ENCODE peak calls at places on chromosomes 6 and 20, in ten cellular contexts. Y is lower lobe of right lung, T is H1, D is fibroblast of lung, W is pancreas, N is psoas muscle, E is body of pancreas, M is ascending aorta, K is neural progenitor cell, Q is adrenal gland. V is an unnamed sample.

GRCh38 chr20:50992733-50993457 is 30.0 kb downstream of the KCNG1 start:
- DNase-seq in Y (no peak), T (peak; percentile 66), D (peak; percentile 75), W (no peak), N (no peak), E (no peak), M (no peak), K (peak; percentile 85), Q (no peak), V (no peak)

GRCh38 chr6:43608310-43608763 is 20.7 kb downstream of the GTPBP2 start:
- DNase-seq in Y (no peak), T (peak; percentile 17), D (peak; percentile 70), W (no peak), N (peak; percentile 56), E (peak; percentile 71), M (peak; percentile 80), K (peak; percentile 84), Q (peak; percentile 76), V (no peak)

GRCh38 chr6:121216928-121217327 is 117.4 kb downstream of the TBC1D32 start:
- DNase-seq in Y (no peak), T (no peak), D (peak; percentile 53), W (no peak), N (no peak), E (no peak), M (no peak), K (no peak), Q (no peak), V (no peak)

GRCh38 chr6:36751091-36751490 is 53.5 kb downstream of the RAB44 start:
- DNase-seq in Y (no peak), T (no peak), D (peak; percentile 16), W (no peak), N (no peak), E (no peak), M (no peak), K (no peak), Q (no peak), V (no peak)

GRCh38 chr20:49987868-49988690 is 5.3 kb downstream of the SNAI1 start:
- DNase-seq in Y (no peak), T (no peak), D (peak; percentile 61), W (no peak), N (no peak), E (no peak), M (no peak), K (no peak), Q (no peak), V (no peak)

GRCh38 chr20:60003776-60004175 is 45.6 kb downstream of the CDH26 start:
- DNase-seq in Y (no peak), T (no peak), D (no peak), W (no peak), N (no peak), E (no peak), M (no peak), K (no peak), Q (no peak), V (no peak)

GRCh38 chr6:19408331-19408730 is 428.8 kb upstream of the ID4 start:
- DNase-seq in Y (no peak), T (no peak), D (peak; percentile 52), W (no peak), N (no peak), E (no peak), M (no peak), K (no peak), Q (no peak), V (no peak)

GRCh38 chr20:45450097-45450818 is 19.3 kb upstream of the WFDC2 start:
- DNase-seq in Y (no peak), T (no peak), D (peak; percentile 30), W (no peak), N (no peak), E (no peak), M (no peak), K (peak; percentile 70), Q (no peak), V (no peak)

GRCh38 chr6:53203483-53203882 is 54.8 kb upstream of the GCM1 start:
- DNase-seq in Y (no peak), T (no peak), D (no peak), W (no peak), N (no peak), E (no peak), M (no peak), K (no peak), Q (no peak), V (no peak)

GRCh38 chr6:3356824-3357420 is 98.2 kb downstream of the PSMG4 start:
- DNase-seq in Y (no peak), T (no peak), D (no peak), W (peak; percentile 51), N (no peak), E (peak; percentile 45), M (no peak), K (no peak), Q (no peak), V (no peak)

GRCh38 chr20:48823960-48824497 is 3.8 kb downstream of the PREX1 start:
- DNase-seq in Y (no peak), T (no peak), D (peak; percentile 83), W (no peak), N (no peak), E (no peak), M (no peak), K (no peak), Q (no peak), V (no peak)

GRCh38 chr6:27119329-27119728 is 128.2 kb upstream of the PRSS16 start:
- DNase-seq in Y (no peak), T (no peak), D (no peak), W (no peak), N (no peak), E (no peak), M (no peak), K (no peak), Q (no peak), V (no peak)

GRCh38 chr20:14553774-14554524 is 216.5 kb upstream of the FLRT3 start:
- DNase-seq in Y (no peak), T (no peak), D (peak; percentile 14), W (no peak), N (peak; percentile 11), E (no peak), M (no peak), K (no peak), Q (no peak), V (no peak)

GRCh38 chr20:38986663-38987062 is 24.5 kb downstream of the DHX35 start:
- DNase-seq in Y (no peak), T (no peak), D (no peak), W (no peak), N (no peak), E (no peak), M (no peak), K (no peak), Q (no peak), V (no peak)

GRCh38 chr6:38495922-38496635 is 143.7 kb downstream of the BTBD9 start:
- DNase-seq in Y (no peak), T (no peak), D (no peak), W (no peak), N (no peak), E (no peak), M (no peak), K (no peak), Q (peak; percentile 32), V (no peak)

GRCh38 chr6:22643780-22644179 is 74.4 kb downstream of the HDGFL1 start:
- DNase-seq in Y (no peak), T (no peak), D (no peak), W (no peak), N (no peak), E (no peak), M (no peak), K (no peak), Q (no peak), V (no peak)

GRCh38 chr20:17682103-17682888 is at the start of gene RRBP1:
- DNase-seq in Y (peak; percentile 99), T (peak; percentile 93), D (peak; percentile 97), W (peak; percentile 99), N (peak; percentile 99), E (peak; percentile 99), M (peak; percentile 99), K (peak; percentile 99), Q (peak; percentile 99), V (peak; percentile 100)
- H3K4me1 ChIP-seq in Y (peaks cover 41% of the 10 kb centered on the region), T (peaks cover 6% of the 10 kb centered on the region), D (peaks cover 7% of the 10 kb centered on the region), W (peaks cover 41% of the 10 kb centered on the region), N (peaks cover 11% of the 10 kb centered on the region), E (peaks cover 66% of the 10 kb centered on the region), M (peaks cover 12% of the 10 kb centered on the region), K (peaks cover 13% of the 10 kb centered on the region), Q (peaks cover 20% of the 10 kb centered on the region), V (peaks cover 34% of the 10 kb centered on the region)

DNA sequence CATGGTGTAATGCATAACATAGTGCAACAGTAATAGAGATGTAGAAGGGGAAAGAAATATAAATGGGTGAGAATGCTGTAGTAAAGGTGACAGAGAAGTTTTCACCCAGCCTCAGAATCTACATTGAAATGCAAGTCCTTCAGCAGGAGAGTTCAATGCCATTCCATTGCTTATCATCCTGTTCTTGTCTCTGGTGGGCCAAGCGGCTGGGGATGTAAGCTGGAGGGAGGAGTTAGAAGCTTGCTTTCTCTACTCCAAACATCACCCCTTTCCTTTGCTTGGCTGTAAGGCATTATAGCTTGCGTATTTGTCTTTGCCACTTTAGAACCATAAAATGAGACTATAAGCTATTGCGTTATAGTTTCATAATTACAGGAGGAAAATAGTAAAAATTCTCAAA is 2.2 kb upstream of the FUT9 start:
- DNase-seq in Y (no peak), T (no peak), D (no peak), W (no peak), N (no peak), E (no peak), M (no peak), K (no peak), Q (no peak), V (no peak)
- H3K27ac ChIP-seq in Y (no peak overlapping the region), T (no peak overlapping the region), D (no peak overlapping the region), W (no peak overlapping the region), N (no peak overlapping the region), E (no peak overlapping the region), M (no peak overlapping the region), K (no peak overlapping the region), Q (no peak overlapping the region), V (no peak overlapping the region)

DNA sequence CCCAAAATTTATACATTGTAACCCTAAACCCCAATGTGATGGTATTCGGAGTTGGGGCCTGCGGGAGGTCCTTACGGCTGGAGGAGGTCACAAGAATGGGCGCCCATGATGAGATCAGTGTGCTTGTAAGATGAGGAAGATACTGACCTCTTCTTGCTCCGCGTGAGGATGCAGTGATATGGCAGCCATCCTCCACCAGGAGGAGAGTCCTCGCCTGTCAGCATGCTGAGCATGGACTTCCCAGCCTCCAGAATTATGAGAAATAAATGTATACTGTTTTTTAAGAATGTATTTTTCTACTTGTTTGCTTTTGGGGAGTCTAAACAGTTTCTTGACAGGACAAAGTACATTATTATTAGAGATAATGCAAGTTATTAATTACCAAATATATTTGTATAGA is 8.7 kb upstream of the SYNDIG1 start:
- DNase-seq in Y (no peak), T (no peak), D (no peak), W (no peak), N (no peak), E (no peak), M (no peak), K (no peak), Q (no peak), V (no peak)
- TF ChIP-seq CTCF in Y (no peak), T (peak; percentile 28), D (no peak), W (no peak), N (no peak), E (no peak), M (no peak), K (peak; percentile 7), Q (no peak), V (no peak)

DNA sequence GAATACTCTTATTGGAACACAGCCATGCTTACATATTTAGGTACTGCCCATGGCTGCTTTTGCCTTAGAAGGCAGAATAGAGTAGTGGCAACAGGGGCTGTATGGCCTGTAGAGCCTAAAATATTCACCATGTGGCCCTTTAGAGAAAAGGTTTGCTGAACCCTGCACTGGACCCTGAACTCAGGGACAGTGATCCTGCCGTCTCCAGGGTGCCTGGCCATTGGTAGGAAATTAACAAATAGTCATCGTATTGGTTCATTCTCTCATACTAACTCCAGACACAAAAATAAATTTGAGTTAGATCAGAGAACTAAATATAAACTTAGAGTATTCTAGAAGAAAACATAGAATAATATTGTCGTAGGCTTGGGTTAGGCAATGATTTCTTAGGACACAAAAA is 181.4 kb downstream of the BCAS1 start:
- DNase-seq in Y (no peak), T (no peak), D (no peak), W (no peak), N (no peak), E (no peak), M (no peak), K (no peak), Q (no peak), V (no peak)
- H3K4me1 ChIP-seq in Y (peaks cover 4% of the 10 kb centered on the region), T (peaks cover 22% of the 10 kb centered on the region), D (peaks cover 5% of the 10 kb centered on the region), W (no peaks in the 10 kb centered on the region), N (no peaks in the 10 kb centered on the region), E (no peaks in the 10 kb centered on the region), M (peaks cover 3% of the 10 kb centered on the region), K (no peaks in the 10 kb centered on the region), Q (no peaks in the 10 kb centered on the region), V (no peaks in the 10 kb centered on the region)